ENCODE peak calls at places on chromosomes 12 and 14, in six cellular contexts. Q, Z, O, M, W and E are unnamed samples.

GRCh38 chr14:95258754-95259593 is 60.7 kb downstream of the CLMN start:
- DNase-seq in Q (no peak), Z (no peak), O (no peak), M (no peak), W (no peak), E (no peak)

GRCh38 chr12:75809745-75810144 is 221.8 kb downstream of the PHLDA1 start:
- DNase-seq in Q (no peak), Z (no peak), O (no peak), M (no peak), W (no peak), E (no peak)

GRCh38 chr14:77026166-77026929 is 2.2 kb downstream of the IRF2BPL start:
- DNase-seq in Q (no peak), Z (no peak), O (no peak), M (no peak), W (peak), E (no peak)

GRCh38 chr14:75522224-75522764 is at the start of gene BATF:
- DNase-seq in Q (no peak), Z (no peak), O (no peak), M (no peak), W (no peak), E (peak)

GRCh38 chr12:51442324-51442723 is 17.7 kb downstream of the SLC4A8 start:
- DNase-seq in Q (no peak), Z (no peak), O (peak), M (no peak), W (no peak), E (no peak)

GRCh38 chr14:65476290-65476941 is 63.9 kb downstream of the FUT8 start:
- DNase-seq in Q (no peak), Z (no peak), O (no peak), M (no peak), W (no peak), E (no peak)

GRCh38 chr14:96502621-96503251 is 554 bp downstream of the PAPOLA start:
- DNase-seq in Q (no peak), Z (peak), O (peak), M (no peak), W (peak), E (no peak)

GRCh38 chr12:1927751-1928351 is 9.4 kb upstream of the CACNA2D4 start:
- DNase-seq in Q (no peak), Z (peak), O (no peak), M (no peak), W (no peak), E (peak)

GRCh38 chr12:43551971-43552559 is at the start of gene ADAMTS20:
- DNase-seq in Q (no peak), Z (no peak), O (no peak), M (no peak), W (no peak), E (no peak)

GRCh38 chr12:124744659-124745467 is 118.8 kb downstream of the SCARB1 start:
- DNase-seq in Q (no peak), Z (no peak), O (no peak), M (no peak), W (peak), E (no peak)

GRCh38 chr12:62436164-62436503 is 30.5 kb upstream of the MON2 start:
- DNase-seq in Q (no peak), Z (no peak), O (no peak), M (no peak), W (no peak), E (no peak)

GRCh38 chr12:97716356-97716755 is 253.8 kb downstream of the RMST start:
- DNase-seq in Q (no peak), Z (no peak), O (no peak), M (no peak), W (no peak), E (no peak)

GRCh38 chr12:114659084-114659483 is 24.9 kb downstream of the TBX3 start:
- DNase-seq in Q (no peak), Z (no peak), O (no peak), M (no peak), W (no peak), E (no peak)

GRCh38 chr14:105385698-105386365 is 12.5 kb upstream of the TEX22 start:
- DNase-seq in Q (no peak), Z (no peak), O (no peak), M (no peak), W (no peak), E (no peak)

GRCh38 chr14:106564058-106564643 is 1037.8 kb downstream of the TMEM121 start:
- DNase-seq in Q (peak), Z (no peak), O (no peak), M (peak), W (no peak), E (peak)

GRCh38 chr14:34301107-34301734 is 160.8 kb downstream of the SPTSSA start:
- DNase-seq in Q (no peak), Z (no peak), O (no peak), M (peak), W (no peak), E (no peak)

GRCh38 chr14:106218189-106218588 is 691.8 kb downstream of the TMEM121 start:
- DNase-seq in Q (no peak), Z (no peak), O (no peak), M (no peak), W (no peak), E (peak)